ENCODE peak calls at places on chromosomes 2 and 18, in seven cellular contexts. One of them, this sample, is unnamed.

GRCh38 chr18:2147424-2147823 is 423.9 kb downstream of the METTL4 start:
- DNase-seq in RPMI8226: no peak
- DNase-seq in Calu3: no peak
- DNase-seq in neural crest cell: no peak
- DNase-seq in activated CD4-positive, alpha-beta T cell treated with anti-CD3 and anti-CD28 coated beads, Interleukin-2, amount 50 U/mL, for 4 hours: no peak
- DNase-seq in Daoy: peak
- DNase-seq in NCI-H82: no peak
- DNase-seq in this sample: peak

GRCh38 chr18:4851301-4851700 is 345.8 kb downstream of the AKAIN1 start:
- DNase-seq in RPMI8226: no peak
- DNase-seq in Calu3: no peak
- DNase-seq in neural crest cell: no peak
- DNase-seq in activated CD4-positive, alpha-beta T cell treated with anti-CD3 and anti-CD28 coated beads, Interleukin-2, amount 50 U/mL, for 4 hours: no peak
- DNase-seq in Daoy: no peak
- DNase-seq in NCI-H82: no peak
- DNase-seq in this sample: no peak

GRCh38 chr2:71702071-71702970 is 249.0 kb downstream of the DYSF start:
- DNase-seq in RPMI8226: no peak
- DNase-seq in Calu3: no peak
- DNase-seq in neural crest cell: no peak
- DNase-seq in activated CD4-positive, alpha-beta T cell treated with anti-CD3 and anti-CD28 coated beads, Interleukin-2, amount 50 U/mL, for 4 hours: no peak
- DNase-seq in Daoy: no peak
- DNase-seq in NCI-H82: no peak
- DNase-seq in this sample: no peak

GRCh38 chr18:8351173-8351572 is 258.1 kb upstream of the RAB12 start:
- DNase-seq in RPMI8226: no peak
- DNase-seq in Calu3: no peak
- DNase-seq in neural crest cell: no peak
- DNase-seq in activated CD4-positive, alpha-beta T cell treated with anti-CD3 and anti-CD28 coated beads, Interleukin-2, amount 50 U/mL, for 4 hours: no peak
- DNase-seq in Daoy: no peak
- DNase-seq in NCI-H82: peak
- DNase-seq in this sample: no peak

GRCh38 chr2:112794131-112794733 is 9.9 kb upstream of the IL1A start:
- DNase-seq in RPMI8226: peak
- DNase-seq in Calu3: peak
- DNase-seq in neural crest cell: no peak
- DNase-seq in activated CD4-positive, alpha-beta T cell treated with anti-CD3 and anti-CD28 coated beads, Interleukin-2, amount 50 U/mL, for 4 hours: no peak
- DNase-seq in Daoy: peak
- DNase-seq in NCI-H82: no peak
- DNase-seq in this sample: no peak

GRCh38 chr18:62621546-62621945 is 93.8 kb upstream of the PHLPP1 start:
- DNase-seq in RPMI8226: no peak
- DNase-seq in Calu3: no peak
- DNase-seq in neural crest cell: no peak
- DNase-seq in activated CD4-positive, alpha-beta T cell treated with anti-CD3 and anti-CD28 coated beads, Interleukin-2, amount 50 U/mL, for 4 hours: no peak
- DNase-seq in Daoy: no peak
- DNase-seq in NCI-H82: no peak
- DNase-seq in this sample: no peak

GRCh38 chr18:31274915-31275314 is 43.0 kb upstream of the DSG1 start:
- DNase-seq in RPMI8226: no peak
- DNase-seq in Calu3: peak
- DNase-seq in neural crest cell: no peak
- DNase-seq in activated CD4-positive, alpha-beta T cell treated with anti-CD3 and anti-CD28 coated beads, Interleukin-2, amount 50 U/mL, for 4 hours: no peak
- DNase-seq in Daoy: peak
- DNase-seq in NCI-H82: no peak
- DNase-seq in this sample: peak

GRCh38 chr2:233285921-233286320 is 21.7 kb upstream of the SAG start:
- DNase-seq in RPMI8226: no peak
- DNase-seq in Calu3: no peak
- DNase-seq in neural crest cell: no peak
- DNase-seq in activated CD4-positive, alpha-beta T cell treated with anti-CD3 and anti-CD28 coated beads, Interleukin-2, amount 50 U/mL, for 4 hours: no peak
- DNase-seq in Daoy: no peak
- DNase-seq in NCI-H82: no peak
- DNase-seq in this sample: peak

GRCh38 chr2:74991977-74992376 is 33.5 kb downstream of the POLE4 start:
- DNase-seq in RPMI8226: no peak
- DNase-seq in Calu3: no peak
- DNase-seq in neural crest cell: no peak
- DNase-seq in activated CD4-positive, alpha-beta T cell treated with anti-CD3 and anti-CD28 coated beads, Interleukin-2, amount 50 U/mL, for 4 hours: no peak
- DNase-seq in Daoy: no peak
- DNase-seq in NCI-H82: no peak
- DNase-seq in this sample: peak

GRCh38 chr2:55618025-55618648 is 715 bp upstream of the PPP4R3B start:
- DNase-seq in RPMI8226: peak
- DNase-seq in Calu3: peak
- DNase-seq in neural crest cell: no peak
- DNase-seq in activated CD4-positive, alpha-beta T cell treated with anti-CD3 and anti-CD28 coated beads, Interleukin-2, amount 50 U/mL, for 4 hours: no peak
- DNase-seq in Daoy: peak
- DNase-seq in NCI-H82: peak
- DNase-seq in this sample: no peak

GRCh38 chr18:3319894-3320438 is 58.0 kb downstream of the MYL12B start:
- DNase-seq in RPMI8226: no peak
- DNase-seq in Calu3: no peak
- DNase-seq in neural crest cell: no peak
- DNase-seq in activated CD4-positive, alpha-beta T cell treated with anti-CD3 and anti-CD28 coated beads, Interleukin-2, amount 50 U/mL, for 4 hours: no peak
- DNase-seq in Daoy: no peak
- DNase-seq in NCI-H82: no peak
- DNase-seq in this sample: no peak

GRCh38 chr2:6965071-6965795 is 48.0 kb downstream of the RNF144A start:
- DNase-seq in RPMI8226: no peak
- DNase-seq in Calu3: no peak
- DNase-seq in neural crest cell: no peak
- DNase-seq in activated CD4-positive, alpha-beta T cell treated with anti-CD3 and anti-CD28 coated beads, Interleukin-2, amount 50 U/mL, for 4 hours: no peak
- DNase-seq in Daoy: no peak
- DNase-seq in NCI-H82: peak
- DNase-seq in this sample: no peak

GRCh38 chr2:17649026-17649425 is 104.6 kb downstream of the SMC6 start:
- DNase-seq in RPMI8226: no peak
- DNase-seq in Calu3: no peak
- DNase-seq in neural crest cell: no peak
- DNase-seq in activated CD4-positive, alpha-beta T cell treated with anti-CD3 and anti-CD28 coated beads, Interleukin-2, amount 50 U/mL, for 4 hours: no peak
- DNase-seq in Daoy: no peak
- DNase-seq in NCI-H82: no peak
- DNase-seq in this sample: no peak

GRCh38 chr2:42901076-42901645 is 108.8 kb upstream of the HAAO start:
- DNase-seq in RPMI8226: no peak
- DNase-seq in Calu3: no peak
- DNase-seq in neural crest cell: no peak
- DNase-seq in activated CD4-positive, alpha-beta T cell treated with anti-CD3 and anti-CD28 coated beads, Interleukin-2, amount 50 U/mL, for 4 hours: no peak
- DNase-seq in Daoy: no peak
- DNase-seq in NCI-H82: no peak
- DNase-seq in this sample: peak

GRCh38 chr2:203893386-203893785 is 25.8 kb downstream of the CTLA4 start:
- DNase-seq in RPMI8226: no peak
- DNase-seq in Calu3: no peak
- DNase-seq in neural crest cell: no peak
- DNase-seq in activated CD4-positive, alpha-beta T cell treated with anti-CD3 and anti-CD28 coated beads, Interleukin-2, amount 50 U/mL, for 4 hours: no peak
- DNase-seq in Daoy: no peak
- DNase-seq in NCI-H82: peak
- DNase-seq in this sample: no peak

GRCh38 chr2:162838141-162838500 is 446 bp downstream of the KCNH7 start:
- DNase-seq in RPMI8226: no peak
- DNase-seq in Calu3: no peak
- DNase-seq in neural crest cell: no peak
- DNase-seq in activated CD4-positive, alpha-beta T cell treated with anti-CD3 and anti-CD28 coated beads, Interleukin-2, amount 50 U/mL, for 4 hours: no peak
- DNase-seq in Daoy: no peak
- DNase-seq in NCI-H82: peak
- DNase-seq in this sample: no peak

GRCh38 chr2:74536166-74536950 is 6.6 kb downstream of the HTRA2 start:
- DNase-seq in RPMI8226: peak
- DNase-seq in Calu3: no peak
- DNase-seq in neural crest cell: no peak
- DNase-seq in activated CD4-positive, alpha-beta T cell treated with anti-CD3 and anti-CD28 coated beads, Interleukin-2, amount 50 U/mL, for 4 hours: no peak
- DNase-seq in Daoy: no peak
- DNase-seq in NCI-H82: no peak
- DNase-seq in this sample: no peak

GRCh38 chr2:218853766-218854165 is 5.8 kb upstream of the WNT6 start:
- DNase-seq in RPMI8226: no peak
- DNase-seq in Calu3: no peak
- DNase-seq in neural crest cell: no peak
- DNase-seq in activated CD4-positive, alpha-beta T cell treated with anti-CD3 and anti-CD28 coated beads, Interleukin-2, amount 50 U/mL, for 4 hours: no peak
- DNase-seq in Daoy: peak
- DNase-seq in NCI-H82: no peak
- DNase-seq in this sample: peak

GRCh38 chr2:191171708-191172355 is 21.0 kb upstream of the STAT4 start:
- DNase-seq in RPMI8226: no peak
- DNase-seq in Calu3: no peak
- DNase-seq in neural crest cell: no peak
- DNase-seq in activated CD4-positive, alpha-beta T cell treated with anti-CD3 and anti-CD28 coated beads, Interleukin-2, amount 50 U/mL, for 4 hours: no peak
- DNase-seq in Daoy: peak
- DNase-seq in NCI-H82: no peak
- DNase-seq in this sample: peak

GRCh38 chr2:190791347-190791982 is 89.2 kb upstream of the GLS start:
- DNase-seq in RPMI8226: no peak
- DNase-seq in Calu3: peak
- DNase-seq in neural crest cell: no peak
- DNase-seq in activated CD4-positive, alpha-beta T cell treated with anti-CD3 and anti-CD28 coated beads, Interleukin-2, amount 50 U/mL, for 4 hours: peak
- DNase-seq in Daoy: peak
- DNase-seq in NCI-H82: no peak
- DNase-seq in this sample: peak